ENCODE peak calls at places on chromosomes 5 and 9, in ten cellular contexts. S is PC-9, E is IMR-90, P is stomach, R is heart right ventricle, D is left ventricle myocardium inferior, J is PC-3, G is psoas muscle, A is BJ, Z is MM.1S. H is an unnamed sample.

GRCh38 chr9:23754551-23754950 is 71.5 kb downstream of the ELAVL2 start:
- DNase-seq in Z (no peak), R (no peak), J (peak; percentile 48), P (no peak), E (no peak), S (no peak), A (no peak), G (no peak), D (no peak), H (no peak)

GRCh38 chr5:77087484-77088291 is 603 bp upstream of the ZBED3 start:
- DNase-seq in P (peak; percentile 66), R (peak; percentile 27), D (peak; percentile 28), J (no peak), Z (no peak), A (no peak), G (no peak), S (peak; percentile 3), E (peak; percentile 5), H (peak; percentile 36)

GRCh38 chr5:168282120-168282519 is 9.3 kb upstream of the WWC1 start:
- DNase-seq in R (no peak), D (no peak), A (no peak), Z (no peak), S (no peak), E (peak; percentile 86), G (no peak), J (no peak), P (no peak), H (no peak)

GRCh38 chr9:71656496-71656895 is 111.8 kb downstream of the CEMIP2 start:
- DNase-seq in J (no peak), Z (no peak), S (no peak), E (no peak), G (no peak), A (no peak), P (no peak), R (no peak), D (no peak), H (no peak)

GRCh38 chr5:116572375-116573278 is 2.0 kb downstream of the SEMA6A start:
- DNase-seq in D (peak; percentile 39), G (peak; percentile 62), P (peak; percentile 35), S (no peak), Z (no peak), E (no peak), J (no peak), R (peak; percentile 41), A (no peak), H (peak; percentile 51)

GRCh38 chr9:82385633-82386032 is 397.1 kb downstream of the SPATA31D1 start:
- DNase-seq in S (no peak), Z (peak; percentile 41), R (no peak), G (no peak), P (no peak), D (no peak), E (no peak), J (no peak), A (no peak), H (no peak)

GRCh38 chr5:113546711-113547159 is 33.2 kb downstream of the YTHDC2 start:
- DNase-seq in G (no peak), S (no peak), R (no peak), P (no peak), D (no peak), J (peak; percentile 53), Z (no peak), A (peak; percentile 40), E (peak; percentile 79), H (no peak)

GRCh38 chr5:124289641-124290201 is 456.7 kb downstream of the ZNF608 start:
- DNase-seq in D (no peak), J (no peak), A (no peak), P (peak; percentile 69), G (no peak), E (no peak), Z (no peak), S (no peak), R (no peak), H (no peak)

GRCh38 chr9:111842313-111842712 is 47.6 kb upstream of the SHOC1 start:
- DNase-seq in P (no peak), G (no peak), R (no peak), A (no peak), S (no peak), Z (no peak), E (no peak), J (no peak), D (no peak), H (no peak)

GRCh38 chr5:170046221-170046620 is 59.5 kb upstream of the FOXI1 start:
- DNase-seq in E (no peak), D (no peak), S (no peak), J (no peak), A (no peak), Z (no peak), R (no peak), P (no peak), G (no peak), H (no peak)

GRCh38 chr5:31531543-31531887 is 378 bp downstream of the DROSHA start:
- DNase-seq in Z (peak; percentile 28), R (peak; percentile 18), E (no peak), P (peak; percentile 30), A (no peak), G (peak; percentile 53), S (no peak), J (peak; percentile 21), D (no peak), H (peak; percentile 39)

GRCh38 chr9:91833878-91834255 is 116.2 kb downstream of the ROR2 start:
- DNase-seq in S (no peak), P (no peak), E (no peak), A (no peak), G (no peak), Z (no peak), D (no peak), R (no peak), J (no peak), H (no peak)

GRCh38 chr9:91833096-91833877 is 116.7 kb downstream of the ROR2 start:
- DNase-seq in J (no peak), S (no peak), P (no peak), D (no peak), E (no peak), A (no peak), Z (no peak), G (no peak), R (no peak), H (no peak)

GRCh38 chr9:91835632-91836031 is 114.4 kb downstream of the ROR2 start:
- DNase-seq in P (no peak), D (no peak), G (no peak), E (no peak), R (no peak), A (no peak), J (no peak), S (no peak), Z (peak; percentile 53), H (no peak)

GRCh38 chr9:91836515-91836914 is 113.5 kb downstream of the ROR2 start:
- DNase-seq in P (no peak), Z (no peak), S (no peak), G (no peak), E (no peak), J (no peak), R (peak; percentile 39), A (no peak), D (peak; percentile 36), H (no peak)

DNA sequence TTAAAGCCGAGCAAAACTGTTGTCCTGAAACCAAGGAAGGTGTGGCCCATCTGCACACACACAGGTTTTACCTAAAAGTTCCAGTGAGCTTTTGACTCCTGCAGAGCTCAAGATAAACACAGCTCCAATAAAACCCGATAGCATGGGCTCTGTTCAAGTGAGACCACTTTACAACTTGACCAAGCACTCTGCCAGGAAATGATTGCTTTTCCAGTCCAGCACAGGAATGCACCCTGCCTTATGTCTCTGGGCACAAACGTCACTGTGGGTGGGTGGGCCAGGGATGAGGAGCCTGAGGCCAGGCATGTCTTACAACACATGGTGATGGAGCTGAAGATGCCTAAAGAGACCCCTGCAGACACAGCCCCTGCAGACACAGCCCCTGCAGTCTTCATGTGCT is 115.3 kb downstream of the ROR2 start:
- DNase-seq in G (no peak), Z (no peak), D (no peak), E (no peak), P (no peak), S (no peak), J (no peak), R (no peak), A (no peak), H (no peak)
- H3K36me3 ChIP-seq in G (no peaks in the 10 kb centered on the region), Z (no peaks in the 10 kb centered on the region), D (no peaks in the 10 kb centered on the region), E (no peaks in the 10 kb centered on the region), P (no peaks in the 10 kb centered on the region), S (no peaks in the 10 kb centered on the region), J (no peaks in the 10 kb centered on the region), R (no peaks in the 10 kb centered on the region), A (no peaks in the 10 kb centered on the region), H (no peaks in the 10 kb centered on the region)

GRCh38 chr9:79287881-79288280 is 283.9 kb upstream of the TLE4 start:
- DNase-seq in J (no peak), R (no peak), E (peak; percentile 32), A (no peak), G (no peak), D (no peak), Z (no peak), S (no peak), P (no peak), H (no peak)
- H3K4me3 ChIP-seq in J (no peak overlapping the region), R (no peak overlapping the region), E (no peak overlapping the region), A (no peak overlapping the region), G (no peak overlapping the region), D (no peak overlapping the region), Z (no peak overlapping the region), S (no peak overlapping the region), P (no peak overlapping the region), H (no peak overlapping the region)

GRCh38 chr5:128464596-128464995 is 73.4 kb downstream of the FBN2 start:
- DNase-seq in G (no peak), P (no peak), D (peak; percentile 20), S (no peak), E (no peak), J (no peak), Z (no peak), A (no peak), R (no peak), H (no peak)
- H3K36me3 ChIP-seq in G (no peaks in the 10 kb centered on the region), P (no peaks in the 10 kb centered on the region), D (peaks cover 8% of the 10 kb centered on the region), S (no peaks in the 10 kb centered on the region), E (peaks cover 14% of the 10 kb centered on the region), J (no peaks in the 10 kb centered on the region), Z (no peaks in the 10 kb centered on the region), A (peaks cover 4% of the 10 kb centered on the region), R (no peaks in the 10 kb centered on the region), H (no peaks in the 10 kb centered on the region)

GRCh38 chr5:139671096-139671841 is 23.1 kb downstream of the CXXC5 start:
- DNase-seq in S (no peak), P (no peak), Z (peak; percentile 63), A (no peak), J (no peak), D (peak; percentile 47), R (no peak), G (no peak), E (no peak), H (no peak)
- H3K4me3 ChIP-seq in S (no peak overlapping the region), P (no peak overlapping the region), Z (peak overlapping the region; percentile 81), A (no peak overlapping the region), J (no peak overlapping the region), D (peak overlapping the region; percentile 62), R (no peak overlapping the region), G (peak overlapping the region; percentile 67), E (no peak overlapping the region), H (no peak overlapping the region)

DNA sequence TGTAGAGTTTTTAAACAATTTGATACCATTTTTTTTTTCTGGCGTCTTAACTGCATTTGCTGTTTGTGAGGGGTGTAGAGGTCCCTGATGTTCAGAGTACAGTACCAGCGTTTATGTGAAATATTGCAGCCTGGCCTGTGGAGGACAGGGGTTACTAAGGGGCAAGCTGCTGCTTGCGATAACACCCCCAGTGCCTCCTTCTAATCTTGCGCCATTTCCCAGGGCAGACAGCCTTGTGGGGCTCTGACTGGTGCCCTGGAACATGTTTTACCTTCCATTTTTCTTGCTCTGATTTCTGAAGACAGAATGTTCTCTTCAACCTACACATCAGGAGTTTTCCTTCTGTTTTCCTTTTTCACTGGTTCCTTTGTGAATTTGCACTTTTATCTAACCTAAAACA is 142.9 kb downstream of the DOCK8 start:
- DNase-seq in A (no peak), S (no peak), D (no peak), J (no peak), E (no peak), R (no peak), P (no peak), Z (no peak), G (no peak), H (no peak)
- H3K36me3 ChIP-seq in A (no peaks in the 10 kb centered on the region), S (no peaks in the 10 kb centered on the region), D (no peaks in the 10 kb centered on the region), J (no peaks in the 10 kb centered on the region), E (no peaks in the 10 kb centered on the region), R (no peaks in the 10 kb centered on the region), P (no peaks in the 10 kb centered on the region), Z (no peaks in the 10 kb centered on the region), G (no peaks in the 10 kb centered on the region), H (no peaks in the 10 kb centered on the region)

H was measured in ovary.